ENCODE peak calls at places on chromosomes 16 and 17, in four cellular contexts. Q is stimulated activated CD8-positive, alpha-beta memory T cell treated with anti-CD3 and anti-CD28 coated beads, Interleukin-2, amount 100 ng/mL, for 48 hours; H is A549; R is EL. N is an unnamed sample.

GRCh38 chr17:8021565-8022357 is 17.1 kb upstream of the ALOX15B start:
- DNase-seq in H (no peak), R (no peak), Q (no peak), N (no peak)

GRCh38 chr17:80328620-80329380 is 68.1 kb downstream of the RNF213 start:
- DNase-seq in H (no peak), R (no peak), Q (no peak), N (no peak)

GRCh38 chr17:40063915-40064531 is 1.3 kb downstream of the THRA start:
- DNase-seq in R (no peak), Q (no peak), H (no peak), N (no peak)

GRCh38 chr17:7323731-7324437 is 5.3 kb downstream of the NEURL4 start:
- DNase-seq in Q (peak; percentile 49), R (peak; percentile 52), H (peak; percentile 83), N (peak; percentile 80)

GRCh38 chr17:75832164-75832651 is 12.0 kb downstream of the UNC13D start:
- DNase-seq in H (no peak), R (peak; percentile 88), Q (no peak), N (no peak)

GRCh38 chr17:54172654-54173316 is 350.1 kb downstream of the KIF2B start:
- DNase-seq in H (peak; percentile 5), Q (no peak), R (peak; percentile 0), N (no peak)

GRCh38 chr17:41972571-41973411 is 6.2 kb downstream of the CNP start:
- DNase-seq in H (no peak), Q (no peak), R (no peak), N (no peak)

GRCh38 chr16:74984194-74984669 is 691 bp downstream of the WDR59 start:
- DNase-seq in H (peak; percentile 15), R (peak; percentile 34), Q (peak; percentile 19), N (no peak)

GRCh38 chr17:64218066-64218465 is 45.0 kb downstream of the TEX2 start:
- DNase-seq in Q (no peak), R (no peak), H (no peak), N (no peak)

GRCh38 chr17:47732399-47733046 is 513 bp upstream of the TBX21 start:
- DNase-seq in R (no peak), H (no peak), Q (no peak), N (no peak)

N was measured in HuH-7.